ENCODE peak calls at places on chromosomes 7 and 10, in eight cellular contexts. L is M059J, A is epithelial cell of esophagus, Y is neural progenitor cell, N is WERI-Rb-1, R is A549, Q is H7, C is EL. T is an unnamed sample.

GRCh38 chr7:112025556-112025955 is 180.6 kb downstream of the DOCK4 start:
- DNase-seq in Y (no peak), A (no peak), L (no peak), R (no peak), C (no peak), Q (no peak), N (no peak), T (no peak)

GRCh38 chr7:20141666-20142065 is 75.5 kb downstream of the MACC1 start:
- DNase-seq in L (no peak), Y (no peak), N (no peak), C (no peak), Q (no peak), R (no peak), A (no peak), T (no peak)

GRCh38 chr7:78226059-78226658 is 427.6 kb downstream of the PHTF2 start:
- DNase-seq in C (peak), L (peak), A (peak), R (peak), N (peak), Q (peak), Y (peak), T (no peak)

GRCh38 chr7:44213872-44214595 is 13.3 kb downstream of the YKT6 start:
- DNase-seq in Y (peak), L (peak), C (peak), N (peak), R (peak), Q (peak), A (peak), T (no peak)

GRCh38 chr10:29957887-29958330 is 101.5 kb downstream of the JCAD start:
- DNase-seq in Y (no peak), R (no peak), L (peak), Q (no peak), N (no peak), C (no peak), A (peak), T (no peak)

GRCh38 chr10:48599830-48600134 is 5.1 kb downstream of the ARHGAP22 start:
- DNase-seq in N (no peak), Y (no peak), A (peak), C (no peak), L (no peak), Q (no peak), R (no peak), T (no peak)

GRCh38 chr7:159201722-159202330 is 57.2 kb upstream of the VIPR2 start:
- DNase-seq in Q (no peak), C (no peak), R (no peak), Y (no peak), L (peak), N (no peak), A (no peak), T (no peak)

GRCh38 chr10:62895058-62895457 is 78.9 kb upstream of the EGR2 start:
- DNase-seq in Y (no peak), L (no peak), C (peak), A (peak), R (no peak), Q (no peak), N (no peak), T (no peak)

GRCh38 chr7:38185395-38185920 is 7.4 kb downstream of the STARD3NL start:
- DNase-seq in Y (peak), R (no peak), A (no peak), N (no peak), Q (no peak), L (no peak), C (no peak), T (no peak)

GRCh38 chr10:73910401-73910763 is 550 bp upstream of the PLAU start:
- DNase-seq in R (peak), A (peak), Y (peak), L (peak), Q (peak), C (no peak), N (peak), T (no peak)

GRCh38 chr10:79386637-79387465 is 39.6 kb downstream of the PPIF start:
- DNase-seq in N (peak), R (no peak), Q (peak), L (no peak), Y (no peak), A (no peak), C (no peak), T (peak)

GRCh38 chr7:106061301-106061979 is 50.7 kb downstream of the SYPL1 start:
- DNase-seq in Y (no peak), R (no peak), C (no peak), L (no peak), Q (peak), A (no peak), N (no peak), T (no peak)

GRCh38 chr7:30511973-30512662 is 7.5 kb upstream of the GGCT start:
- DNase-seq in N (no peak), R (no peak), Q (no peak), A (no peak), C (no peak), Y (peak), L (no peak), T (no peak)

GRCh38 chr10:89091501-89091900 is 100.9 kb downstream of the FAS start:
- DNase-seq in A (no peak), L (no peak), R (no peak), Y (no peak), Q (no peak), C (no peak), N (no peak), T (no peak)

GRCh38 chr10:86371691-86372090 is 5.1 kb upstream of the GRID1 start:
- DNase-seq in A (no peak), N (peak), R (no peak), Y (no peak), L (no peak), Q (peak), C (no peak), T (peak)

GRCh38 chr7:85001493-85002345 is 185.1 kb downstream of the SEMA3D start:
- DNase-seq in Q (no peak), A (no peak), R (no peak), N (peak), L (peak), C (no peak), Y (no peak), T (no peak)

GRCh38 chr10:84432891-84433290 is 104.5 kb downstream of the CCSER2 start:
- DNase-seq in R (no peak), Q (no peak), Y (no peak), C (peak), A (no peak), N (no peak), L (peak), T (no peak)

GRCh38 chr10:1492641-1493040 is 244.7 kb downstream of the ADARB2 start:
- DNase-seq in R (no peak), L (no peak), Q (peak), Y (no peak), C (no peak), A (no peak), N (no peak), T (no peak)

GRCh38 chr7:114415054-114415997 is 711 bp downstream of the FOXP2 start:
- DNase-seq in Y (no peak), N (no peak), Q (no peak), C (no peak), L (no peak), R (no peak), A (no peak), T (no peak)

GRCh38 chr10:25811141-25811685 is 122.8 kb upstream of the MYO3A start:
- DNase-seq in L (peak), C (no peak), N (no peak), Y (no peak), A (no peak), R (no peak), Q (no peak), T (no peak)

GRCh38 chr10:119834188-119834587 is 38.5 kb downstream of the MCMBP start:
- DNase-seq in N (no peak), Y (no peak), R (no peak), A (peak), L (peak), Q (no peak), C (peak), T (no peak)

GRCh38 chr7:106205621-106206222 is 79.1 kb downstream of the NAMPT start:
- DNase-seq in C (peak), Q (no peak), R (no peak), L (peak), N (no peak), Y (no peak), A (peak), T (no peak)

GRCh38 chr10:20898851-20899250 is 1.7 kb upstream of the NEBL start:
- DNase-seq in L (peak), Y (no peak), N (no peak), C (no peak), A (no peak), R (no peak), Q (no peak), T (no peak)

GRCh38 chr10:84159076-84159475 is 14.5 kb upstream of the GPR15LG start:
- DNase-seq in Y (no peak), Q (no peak), R (no peak), A (peak), C (no peak), L (no peak), N (peak), T (no peak)

GRCh38 chr7:134477954-134478353 is 19.1 kb upstream of the AKR1B1 start:
- DNase-seq in C (no peak), A (no peak), Q (no peak), N (no peak), R (no peak), Y (no peak), L (peak), T (no peak)

GRCh38 chr10:89684604-89685003 is 16.8 kb upstream of the KIF20B start:
- DNase-seq in N (no peak), C (peak), L (peak), R (no peak), Q (no peak), A (peak), Y (no peak), T (no peak)

GRCh38 chr10:101066146-101066889 is 4.5 kb downstream of the KAZALD1 start:
- DNase-seq in Y (peak), C (peak), N (peak), A (peak), R (peak), L (peak), Q (peak), T (peak)

GRCh38 chr7:27161214-27161720 is 4.1 kb downstream of the HOXA9 start:
- DNase-seq in Q (no peak), N (no peak), Y (no peak), R (no peak), A (no peak), L (peak), C (peak), T (peak)

GRCh38 chr7:106166651-106167342 is 54.7 kb upstream of the SYPL1 start:
- DNase-seq in Q (peak), L (peak), N (peak), R (peak), Y (peak), A (peak), C (peak), T (peak)

GRCh38 chr7:44633254-44634186 is 27.1 kb downstream of the OGDH start:
- DNase-seq in L (peak), Y (no peak), C (peak), R (no peak), N (no peak), Q (no peak), A (peak), T (peak)

GRCh38 chr10:43980715-43981114 is 332.0 kb upstream of the ZNF32 start:
- DNase-seq in R (no peak), Y (no peak), L (no peak), N (no peak), C (no peak), Q (no peak), A (no peak), T (no peak)